ENCODE peak calls at places on chromosomes 2 and 18, in five cellular contexts. Z is T follicular helper cell, X is NCI-H748 treated with DMSO at 0.1 percent for 48 hours, L is substantia nigra, T is globus pallidus. U is an unnamed sample.

GRCh38 chr2:168181825-168182224 is 65.6 kb downstream of the STK39 start:
- DNase-seq in Z (no peak), L (no peak), T (no peak), X (peak; percentile 88), U (no peak)

GRCh38 chr2:127678531-127678930 is 3.2 kb upstream of the LIMS2 start:
- DNase-seq in T (no peak), X (no peak), Z (no peak), L (no peak), U (no peak)

GRCh38 chr2:237486819-237487448 is at the start of gene MLPH:
- DNase-seq in X (no peak), T (no peak), Z (no peak), L (no peak), U (no peak)

GRCh38 chr18:53639696-53640095 is 584.8 kb downstream of the MBD2 start:
- DNase-seq in L (no peak), X (no peak), Z (no peak), T (no peak), U (no peak)

GRCh38 chr2:205675861-205676516 is 6.3 kb upstream of the NRP2 start:
- DNase-seq in Z (no peak), X (peak; percentile 89), T (peak; percentile 64), L (no peak), U (peak; percentile 35)

GRCh38 chr2:241925277-241925676 is 55.7 kb downstream of the RTP5 start:
- DNase-seq in L (no peak), T (no peak), Z (no peak), X (no peak), U (no peak)

GRCh38 chr2:175187378-175187777 is 5.9 kb upstream of the ATP5MC3 start:
- DNase-seq in X (no peak), T (no peak), L (no peak), Z (no peak), U (no peak)

GRCh38 chr2:205800257-205800656 is 118.0 kb downstream of the NRP2 start:
- DNase-seq in Z (no peak), X (no peak), T (no peak), L (no peak), U (no peak)

GRCh38 chr18:69948919-69949537 is 1.4 kb upstream of the CD226 start:
- DNase-seq in X (no peak), T (peak; percentile 23), L (no peak), Z (no peak), U (no peak)

GRCh38 chr2:216596234-216596985 is 36.8 kb upstream of the IGFBP2 start:
- DNase-seq in T (no peak), L (no peak), X (peak; percentile 50), Z (no peak), U (no peak)

GRCh38 chr2:159612255-159612901 is 4.0 kb downstream of the BAZ2B start:
- DNase-seq in L (no peak), T (peak; percentile 43), X (peak; percentile 64), Z (no peak), U (peak; percentile 37)

GRCh38 chr2:61356261-61356957 is 114.5 kb downstream of the USP34 start:
- DNase-seq in Z (no peak), T (no peak), X (no peak), L (no peak), U (no peak)

GRCh38 chr2:54773838-54774237 is 50.4 kb downstream of the EML6 start:
- DNase-seq in Z (no peak), X (no peak), T (no peak), L (no peak), U (no peak)

GRCh38 chr2:162449471-162449870 is 105.5 kb downstream of the GCA start:
- DNase-seq in T (no peak), L (no peak), Z (no peak), X (no peak), U (no peak)

GRCh38 chr2:239160226-239161143 is 240.3 kb downstream of the HDAC4 start:
- DNase-seq in L (no peak), Z (no peak), X (no peak), T (no peak), U (no peak)